ENCODE peak calls at places on chromosomes 5 and 9, in ten cellular contexts. One of them, this sample, is unnamed.

GRCh38 chr9:107336718-107337360 is 53.8 kb downstream of the RAD23B start:
- DNase-seq in GM12878: no peak
- DNase-seq in choroid plexus epithelial cell: peak; percentile 49
- DNase-seq in left ventricle myocardium inferior: no peak
- DNase-seq in CD8-positive, alpha-beta T cell: no peak
- DNase-seq in epithelial cell of proximal tubule: no peak
- DNase-seq in HepG2: no peak
- DNase-seq in tibial artery: peak; percentile 40
- DNase-seq in transverse colon: no peak
- DNase-seq in cardiac muscle cell: no peak
- DNase-seq in this sample: peak; percentile 87

GRCh38 chr5:54194326-54194725 is 116.0 kb downstream of the ARL15 start:
- DNase-seq in epithelial cell of proximal tubule: no peak
- DNase-seq in tibial artery: no peak
- DNase-seq in left ventricle myocardium inferior: no peak
- DNase-seq in cardiac muscle cell: no peak
- DNase-seq in HepG2: no peak
- DNase-seq in GM12878: no peak
- DNase-seq in choroid plexus epithelial cell: no peak
- DNase-seq in CD8-positive, alpha-beta T cell: no peak
- DNase-seq in transverse colon: no peak
- DNase-seq in this sample: no peak

GRCh38 chr5:172841-173251 is 18.4 kb upstream of the LRRC14B start:
- DNase-seq in choroid plexus epithelial cell: no peak
- DNase-seq in GM12878: no peak
- DNase-seq in epithelial cell of proximal tubule: no peak
- DNase-seq in cardiac muscle cell: no peak
- DNase-seq in left ventricle myocardium inferior: no peak
- DNase-seq in CD8-positive, alpha-beta T cell: no peak
- DNase-seq in tibial artery: peak; percentile 17
- DNase-seq in transverse colon: no peak
- DNase-seq in HepG2: no peak
- DNase-seq in this sample: no peak

GRCh38 chr5:99070355-99070754 is 141.5 kb upstream of the CHD1 start:
- DNase-seq in cardiac muscle cell: no peak
- DNase-seq in epithelial cell of proximal tubule: no peak
- DNase-seq in tibial artery: no peak
- DNase-seq in transverse colon: no peak
- DNase-seq in left ventricle myocardium inferior: no peak
- DNase-seq in choroid plexus epithelial cell: no peak
- DNase-seq in GM12878: no peak
- DNase-seq in CD8-positive, alpha-beta T cell: no peak
- DNase-seq in HepG2: no peak
- DNase-seq in this sample: no peak

GRCh38 chr9:71769175-71770165 is 1.2 kb upstream of the CEMIP2 start:
- DNase-seq in GM12878: no peak
- DNase-seq in tibial artery: peak; percentile 83
- DNase-seq in left ventricle myocardium inferior: peak; percentile 86
- DNase-seq in cardiac muscle cell: peak; percentile 78
- DNase-seq in transverse colon: peak; percentile 86
- DNase-seq in HepG2: peak; percentile 78
- DNase-seq in choroid plexus epithelial cell: no peak
- DNase-seq in epithelial cell of proximal tubule: no peak
- DNase-seq in CD8-positive, alpha-beta T cell: peak; percentile 49
- DNase-seq in this sample: peak; percentile 50

GRCh38 chr5:40754381-40755092 is 1.2 kb downstream of the TTC33 start:
- DNase-seq in transverse colon: no peak
- DNase-seq in left ventricle myocardium inferior: no peak
- DNase-seq in CD8-positive, alpha-beta T cell: no peak
- DNase-seq in cardiac muscle cell: peak; percentile 4
- DNase-seq in epithelial cell of proximal tubule: peak; percentile 4
- DNase-seq in GM12878: no peak
- DNase-seq in choroid plexus epithelial cell: peak; percentile 68
- DNase-seq in tibial artery: no peak
- DNase-seq in HepG2: no peak
- DNase-seq in this sample: peak; percentile 55

GRCh38 chr5:13921573-13921972 is 22.9 kb downstream of the DNAH5 start:
- DNase-seq in left ventricle myocardium inferior: no peak
- DNase-seq in GM12878: no peak
- DNase-seq in tibial artery: no peak
- DNase-seq in transverse colon: no peak
- DNase-seq in choroid plexus epithelial cell: peak; percentile 16
- DNase-seq in cardiac muscle cell: no peak
- DNase-seq in CD8-positive, alpha-beta T cell: no peak
- DNase-seq in epithelial cell of proximal tubule: peak; percentile 46
- DNase-seq in HepG2: no peak
- DNase-seq in this sample: peak; percentile 3

GRCh38 chr5:169404223-169404622 is 103.3 kb upstream of the SLIT3 start:
- DNase-seq in left ventricle myocardium inferior: no peak
- DNase-seq in cardiac muscle cell: no peak
- DNase-seq in tibial artery: no peak
- DNase-seq in HepG2: no peak
- DNase-seq in transverse colon: no peak
- DNase-seq in CD8-positive, alpha-beta T cell: no peak
- DNase-seq in GM12878: no peak
- DNase-seq in choroid plexus epithelial cell: no peak
- DNase-seq in epithelial cell of proximal tubule: no peak
- DNase-seq in this sample: peak; percentile 33

GRCh38 chr9:74322661-74323314 is 174.3 kb upstream of the RORB start:
- DNase-seq in tibial artery: no peak
- DNase-seq in HepG2: no peak
- DNase-seq in transverse colon: no peak
- DNase-seq in choroid plexus epithelial cell: no peak
- DNase-seq in CD8-positive, alpha-beta T cell: no peak
- DNase-seq in GM12878: no peak
- DNase-seq in cardiac muscle cell: no peak
- DNase-seq in epithelial cell of proximal tubule: no peak
- DNase-seq in left ventricle myocardium inferior: no peak
- DNase-seq in this sample: no peak

GRCh38 chr9:33124716-33125378 is 42.3 kb downstream of the B4GALT1 start:
- DNase-seq in HepG2: no peak
- DNase-seq in left ventricle myocardium inferior: no peak
- DNase-seq in cardiac muscle cell: no peak
- DNase-seq in GM12878: no peak
- DNase-seq in choroid plexus epithelial cell: peak; percentile 17
- DNase-seq in CD8-positive, alpha-beta T cell: no peak
- DNase-seq in transverse colon: no peak
- DNase-seq in epithelial cell of proximal tubule: no peak
- DNase-seq in tibial artery: no peak
- DNase-seq in this sample: peak; percentile 40

GRCh38 chr5:69093771-69094570 is at the start of gene SLC30A5:
- DNase-seq in tibial artery: peak; percentile 100
- DNase-seq in epithelial cell of proximal tubule: peak; percentile 94
- DNase-seq in transverse colon: peak; percentile 99
- DNase-seq in GM12878: peak; percentile 98
- DNase-seq in HepG2: peak; percentile 98
- DNase-seq in choroid plexus epithelial cell: peak; percentile 100
- DNase-seq in cardiac muscle cell: peak; percentile 100
- DNase-seq in CD8-positive, alpha-beta T cell: peak; percentile 98
- DNase-seq in left ventricle myocardium inferior: peak; percentile 99
- DNase-seq in this sample: peak; percentile 100

GRCh38 chr9:134944351-134944802 is 26.7 kb upstream of the FCN1 start:
- DNase-seq in transverse colon: no peak
- DNase-seq in GM12878: no peak
- DNase-seq in cardiac muscle cell: peak; percentile 23
- DNase-seq in tibial artery: no peak
- DNase-seq in epithelial cell of proximal tubule: no peak
- DNase-seq in left ventricle myocardium inferior: no peak
- DNase-seq in HepG2: no peak
- DNase-seq in choroid plexus epithelial cell: peak; percentile 4
- DNase-seq in CD8-positive, alpha-beta T cell: no peak
- DNase-seq in this sample: peak; percentile 8

GRCh38 chr9:128271112-128271511 is 4.7 kb downstream of the GOLGA2 start:
- DNase-seq in cardiac muscle cell: no peak
- DNase-seq in GM12878: no peak
- DNase-seq in tibial artery: no peak
- DNase-seq in CD8-positive, alpha-beta T cell: no peak
- DNase-seq in transverse colon: no peak
- DNase-seq in HepG2: no peak
- DNase-seq in epithelial cell of proximal tubule: no peak
- DNase-seq in left ventricle myocardium inferior: no peak
- DNase-seq in choroid plexus epithelial cell: no peak
- DNase-seq in this sample: no peak
- TF ChIP-seq CTCF in cardiac muscle cell: no peak
- TF ChIP-seq CTCF in GM12878: no peak
- TF ChIP-seq CTCF in tibial artery: no peak
- TF ChIP-seq CTCF in CD8-positive, alpha-beta T cell: no peak
- TF ChIP-seq CTCF in transverse colon: no peak
- TF ChIP-seq CTCF in HepG2: no peak
- TF ChIP-seq CTCF in epithelial cell of proximal tubule: no peak
- TF ChIP-seq CTCF in left ventricle myocardium inferior: no peak
- TF ChIP-seq CTCF in choroid plexus epithelial cell: no peak
- TF ChIP-seq CTCF in this sample: no peak

GRCh38 chr9:109198736-109199384 is 31.8 kb upstream of the FRRS1L start:
- DNase-seq in choroid plexus epithelial cell: no peak
- DNase-seq in CD8-positive, alpha-beta T cell: no peak
- DNase-seq in tibial artery: no peak
- DNase-seq in cardiac muscle cell: no peak
- DNase-seq in transverse colon: no peak
- DNase-seq in epithelial cell of proximal tubule: no peak
- DNase-seq in HepG2: no peak
- DNase-seq in GM12878: no peak
- DNase-seq in left ventricle myocardium inferior: no peak
- DNase-seq in this sample: no peak
- TF ChIP-seq CTCF in choroid plexus epithelial cell: peak; percentile 32
- TF ChIP-seq CTCF in CD8-positive, alpha-beta T cell: peak; percentile 15
- TF ChIP-seq CTCF in tibial artery: no peak
- TF ChIP-seq CTCF in cardiac muscle cell: no peak
- TF ChIP-seq CTCF in transverse colon: no peak
- TF ChIP-seq CTCF in epithelial cell of proximal tubule: peak; percentile 45
- TF ChIP-seq CTCF in HepG2: peak; percentile 62
- TF ChIP-seq CTCF in GM12878: peak; percentile 29
- TF ChIP-seq CTCF in left ventricle myocardium inferior: no peak
- TF ChIP-seq CTCF in this sample: peak; percentile 24

DNA sequence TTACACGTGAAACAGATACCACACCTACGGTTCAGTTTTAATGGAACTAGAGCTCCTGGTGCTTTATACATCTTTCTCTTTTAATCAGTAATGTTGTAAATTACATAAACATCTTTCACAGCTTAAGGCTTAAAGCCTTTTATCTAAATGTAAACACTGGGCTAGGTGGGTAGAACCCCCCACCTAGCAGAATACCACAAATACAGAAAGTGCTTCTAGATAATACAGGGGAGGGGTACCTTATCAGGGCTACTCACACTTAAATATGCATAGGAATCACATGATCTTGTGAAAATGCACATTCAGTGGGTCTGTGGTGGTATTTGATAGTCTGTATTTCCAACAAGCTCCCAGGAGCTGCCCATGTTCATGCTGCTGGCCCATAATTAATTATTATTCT is 256.4 kb upstream of the TARS1 start:
- DNase-seq in cardiac muscle cell: no peak
- DNase-seq in epithelial cell of proximal tubule: no peak
- DNase-seq in CD8-positive, alpha-beta T cell: no peak
- DNase-seq in choroid plexus epithelial cell: no peak
- DNase-seq in left ventricle myocardium inferior: no peak
- DNase-seq in HepG2: no peak
- DNase-seq in transverse colon: no peak
- DNase-seq in GM12878: no peak
- DNase-seq in tibial artery: no peak
- DNase-seq in this sample: no peak
- TF ChIP-seq CTCF in cardiac muscle cell: no peak
- TF ChIP-seq CTCF in epithelial cell of proximal tubule: no peak
- TF ChIP-seq CTCF in CD8-positive, alpha-beta T cell: no peak
- TF ChIP-seq CTCF in choroid plexus epithelial cell: no peak
- TF ChIP-seq CTCF in left ventricle myocardium inferior: no peak
- TF ChIP-seq CTCF in HepG2: no peak
- TF ChIP-seq CTCF in transverse colon: no peak
- TF ChIP-seq CTCF in GM12878: no peak
- TF ChIP-seq CTCF in tibial artery: no peak
- TF ChIP-seq CTCF in this sample: no peak

GRCh38 chr5:170985486-170985885 is 123.7 kb downstream of the RANBP17 start:
- DNase-seq in left ventricle myocardium inferior: no peak
- DNase-seq in choroid plexus epithelial cell: peak; percentile 13
- DNase-seq in HepG2: no peak
- DNase-seq in GM12878: no peak
- DNase-seq in epithelial cell of proximal tubule: peak; percentile 1
- DNase-seq in cardiac muscle cell: no peak
- DNase-seq in transverse colon: no peak
- DNase-seq in CD8-positive, alpha-beta T cell: no peak
- DNase-seq in tibial artery: no peak
- DNase-seq in this sample: peak; percentile 14

GRCh38 chr5:170986598-170986997 is 124.8 kb downstream of the RANBP17 start:
- DNase-seq in CD8-positive, alpha-beta T cell: no peak
- DNase-seq in tibial artery: no peak
- DNase-seq in cardiac muscle cell: no peak
- DNase-seq in HepG2: no peak
- DNase-seq in choroid plexus epithelial cell: peak; percentile 72
- DNase-seq in GM12878: no peak
- DNase-seq in epithelial cell of proximal tubule: peak; percentile 1
- DNase-seq in transverse colon: no peak
- DNase-seq in left ventricle myocardium inferior: no peak
- DNase-seq in this sample: peak; percentile 34
- TF ChIP-seq CTCF in CD8-positive, alpha-beta T cell: no peak
- TF ChIP-seq CTCF in tibial artery: no peak
- TF ChIP-seq CTCF in cardiac muscle cell: no peak
- TF ChIP-seq CTCF in HepG2: peak; percentile 3
- TF ChIP-seq CTCF in choroid plexus epithelial cell: peak; percentile 47
- TF ChIP-seq CTCF in GM12878: no peak
- TF ChIP-seq CTCF in epithelial cell of proximal tubule: peak; percentile 30
- TF ChIP-seq CTCF in transverse colon: no peak
- TF ChIP-seq CTCF in left ventricle myocardium inferior: peak; percentile 13
- TF ChIP-seq CTCF in this sample: no peak

This sample was measured in fibroblast of mammary gland.